ENCODE peak calls at places on chromosomes 11 and 22, in four cellular contexts. O, A, X and M are unnamed samples.

GRCh38 chr22:43859621-43860020 is 2.7 kb downstream of the SULT4A1 start:
- DNase-seq in O (no peak), A (no peak), X (no peak), M (no peak)

GRCh38 chr11:69654001-69654659 is 13.2 kb downstream of the CCND1 start:
- DNase-seq in X (no peak), O (no peak), A (no peak), M (no peak)

GRCh38 chr11:69359735-69360470 is 65.9 kb downstream of the MYEOV start:
- DNase-seq in O (peak; percentile 52), A (no peak), X (no peak), M (no peak)

GRCh38 chr11:12404461-12404860 is 27.1 kb downstream of the PARVA start:
- DNase-seq in O (no peak), A (peak; percentile 45), X (no peak), M (no peak)

GRCh38 chr22:32557424-32557823 is 82.8 kb downstream of the FBXO7 start:
- DNase-seq in A (no peak), X (no peak), O (no peak), M (no peak)

GRCh38 chr22:48112687-48113521 is 1350.5 kb downstream of the TBC1D22A start:
- DNase-seq in X (no peak), O (no peak), A (no peak), M (no peak)

GRCh38 chr11:77127969-77128691 is at the start of gene MYO7A:
- DNase-seq in X (no peak), A (peak; percentile 81), O (no peak), M (peak; percentile 92)

GRCh38 chr11:3104961-3105790 is 48.0 kb upstream of the CARS1 start:
- DNase-seq in A (peak; percentile 23), O (no peak), X (no peak), M (no peak)

GRCh38 chr11:46404476-46405017 is 13.0 kb upstream of the CHRM4 start:
- DNase-seq in X (no peak), O (peak; percentile 41), A (no peak), M (no peak)

GRCh38 chr11:56819916-56820315 is 71.4 kb upstream of the OR9G4 start:
- DNase-seq in A (no peak), X (no peak), O (peak; percentile 17), M (no peak)

GRCh38 chr11:120135838-120136237 is 2.1 kb downstream of the TRIM29 start:
- DNase-seq in A (no peak), X (peak; percentile 4), O (no peak), M (no peak)

GRCh38 chr11:86129775-86130540 is 61.1 kb upstream of the PICALM start:
- DNase-seq in A (no peak), O (no peak), X (no peak), M (no peak)

GRCh38 chr11:48012051-48012391 is 31.7 kb downstream of the PTPRJ start:
- DNase-seq in A (no peak), X (no peak), O (no peak), M (no peak)

DNA sequence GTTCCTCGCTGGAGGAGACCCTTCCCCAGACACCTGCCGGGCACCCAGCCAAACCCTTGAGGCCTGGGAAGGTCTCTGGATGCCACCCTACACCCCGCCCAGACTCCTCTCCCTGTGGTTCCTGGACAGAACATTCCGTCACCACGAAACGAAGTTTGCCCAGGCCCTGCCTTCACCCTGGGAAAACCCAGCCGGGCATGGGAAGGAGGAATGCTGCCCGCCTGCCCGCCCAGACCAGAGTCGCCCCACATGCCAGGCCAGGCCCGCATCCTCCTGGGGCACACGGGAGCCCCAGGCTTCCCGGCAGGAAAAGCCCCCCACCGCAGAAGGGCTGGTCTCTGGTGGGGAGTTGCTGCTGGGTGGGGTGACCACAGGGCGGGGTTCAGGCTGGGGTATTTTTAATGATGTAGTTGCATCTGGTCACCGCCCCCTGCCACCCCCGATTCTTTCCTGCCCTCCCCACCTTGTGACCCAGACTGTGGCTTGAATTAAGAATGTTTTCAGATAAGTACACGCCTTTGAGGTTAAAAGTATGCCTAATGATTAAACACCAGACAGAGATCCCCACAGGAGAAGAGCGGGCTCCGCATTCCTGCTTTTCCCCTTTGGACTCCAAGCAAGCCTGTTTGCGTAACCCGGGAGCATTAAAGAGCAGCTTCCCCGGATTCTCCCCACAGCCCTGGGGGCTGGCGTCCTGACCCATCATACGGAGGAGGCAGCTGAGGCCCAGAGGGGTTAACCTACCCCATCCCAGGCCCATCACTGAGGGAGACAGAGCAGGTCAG is 44.6 kb upstream of the PPARA start:
- DNase-seq in A (peak; percentile 57), X (no peak), O (peak; percentile 93), M (no peak)
- H3K4me1 ChIP-seq in A (peaks cover 97% of the 10 kb centered on the region), X (no peaks in the 10 kb centered on the region), O (peaks cover 67% of the 10 kb centered on the region), M (peaks cover 12% of the 10 kb centered on the region)

DNA sequence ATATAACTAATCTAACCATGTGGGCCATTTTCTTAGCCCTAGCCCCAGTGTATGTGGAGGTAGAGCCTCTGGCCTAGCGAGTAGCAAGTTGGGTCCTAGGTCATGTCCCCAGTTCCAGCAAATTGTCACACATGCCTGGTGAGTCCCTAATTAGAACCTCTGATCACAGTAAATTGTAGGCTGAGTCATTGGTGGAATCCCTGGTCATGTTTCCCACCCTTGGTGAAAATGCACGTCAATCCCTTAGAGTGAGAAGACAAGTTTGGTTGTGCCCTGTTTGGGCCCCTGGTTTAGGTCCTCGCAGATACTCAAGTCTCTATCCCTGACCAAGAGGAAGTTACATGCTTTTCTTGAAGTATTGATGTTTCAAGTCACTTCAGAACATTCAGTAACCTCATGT is 46.7 kb downstream of the ATM start:
- DNase-seq in O (no peak), X (no peak), A (no peak), M (no peak)
- H3K27ac ChIP-seq in O (no peak overlapping the region), X (no peak overlapping the region), A (no peak overlapping the region), M (no peak overlapping the region)

GRCh38 chr22:50148166-50148500 is 22.4 kb upstream of the PANX2 start:
- DNase-seq in A (no peak), O (no peak), X (no peak), M (no peak)

GRCh38 chr22:50148991-50149721 is 21.4 kb upstream of the PANX2 start:
- DNase-seq in X (no peak), A (peak; percentile 64), O (peak; percentile 44), M (peak; percentile 65)

GRCh38 chr22:50153056-50153755 is 17.3 kb upstream of the PANX2 start:
- DNase-seq in O (no peak), A (no peak), X (no peak), M (no peak)

GRCh38 chr22:50151571-50152537 is 18.7 kb upstream of the PANX2 start:
- DNase-seq in O (no peak), A (no peak), X (no peak), M (no peak)

DNA sequence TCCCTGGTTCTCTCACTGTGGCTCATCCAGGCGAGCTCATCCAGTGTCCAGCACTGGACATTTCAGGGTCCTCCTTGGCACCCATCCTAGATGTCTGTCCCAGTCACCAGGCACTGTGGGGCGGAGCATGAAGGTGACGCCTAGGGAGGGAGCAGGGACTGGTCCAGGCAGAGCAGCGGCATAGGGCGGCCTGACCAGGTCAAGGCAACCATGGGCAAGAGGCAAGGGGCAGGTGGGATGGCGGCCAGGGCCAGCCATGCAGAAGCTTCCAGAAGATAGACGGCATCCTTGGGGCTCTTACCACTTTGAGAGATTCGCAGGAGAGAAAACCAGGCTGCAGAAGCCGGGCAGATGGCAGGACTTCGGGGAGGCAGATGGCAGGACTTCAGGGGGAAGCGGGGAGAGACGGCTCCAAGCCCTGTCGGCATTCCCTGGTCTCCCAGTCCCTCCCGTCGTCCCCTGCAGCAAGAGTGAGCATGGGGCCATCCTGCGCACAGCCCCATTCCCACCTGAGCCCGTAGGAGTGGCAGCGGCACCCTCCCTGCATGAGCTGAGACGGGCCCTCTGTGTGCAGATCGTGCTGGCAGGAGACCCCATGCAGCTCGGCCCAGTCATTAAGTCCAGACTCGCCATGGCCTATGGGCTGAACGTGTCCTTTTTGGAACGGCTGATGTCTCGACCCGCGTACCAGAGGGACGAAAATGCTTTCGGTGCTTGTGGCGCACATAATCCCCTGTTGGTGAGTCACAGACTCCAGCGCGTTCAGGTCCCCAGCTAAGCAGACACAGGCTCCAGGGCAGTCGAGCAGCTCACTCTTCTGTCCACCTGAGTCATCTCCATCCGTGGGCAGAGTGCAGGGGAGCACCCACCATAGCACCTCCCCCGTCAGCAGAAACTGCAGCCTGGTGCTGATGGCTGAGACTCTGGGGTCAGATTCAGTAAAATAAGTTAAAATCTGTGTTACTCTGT is 20.1 kb upstream of the PANX2 start:
- DNase-seq in O (peak; percentile 38), A (no peak), X (no peak), M (no peak)
- H3K4me1 ChIP-seq in O (no peaks in the 10 kb centered on the region), A (no peaks in the 10 kb centered on the region), X (no peaks in the 10 kb centered on the region), M (no peaks in the 10 kb centered on the region)

GRCh38 chr22:40367342-40367741 is 3.1 kb upstream of the SGSM3 start:
- DNase-seq in A (no peak), X (no peak), O (no peak), M (no peak)
- H3K27ac ChIP-seq in A (no peak overlapping the region), X (no peak overlapping the region), O (no peak overlapping the region), M (no peak overlapping the region)

DNA sequence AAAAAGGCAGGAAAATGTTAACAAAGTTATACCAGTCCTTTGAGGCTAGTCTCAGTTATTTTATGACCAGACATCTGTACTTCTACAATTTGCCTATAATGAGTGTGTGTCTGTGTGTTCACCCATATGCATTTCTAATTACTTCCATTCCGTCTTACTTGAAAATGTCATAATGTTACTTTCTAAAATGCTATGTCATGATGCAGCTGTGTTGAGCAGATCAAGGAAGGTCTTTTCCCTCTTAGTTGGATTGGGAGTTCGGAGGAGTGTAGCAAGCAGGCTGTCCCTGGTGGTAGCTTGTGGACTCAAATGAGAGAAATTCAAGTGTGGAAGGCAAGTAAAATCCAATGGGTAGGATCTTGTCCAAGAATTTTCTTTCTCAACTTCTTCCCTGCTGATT is 3.0 kb downstream of the SNX19 start:
- DNase-seq in O (no peak), X (no peak), A (no peak), M (no peak)
- H3K4me1 ChIP-seq in O (peaks cover 19% of the 10 kb centered on the region), X (no peaks in the 10 kb centered on the region), A (peaks cover 26% of the 10 kb centered on the region), M (peaks cover 4% of the 10 kb centered on the region)

GRCh38 chr22:42303304-42304020 is 33.0 kb upstream of the TCF20 start:
- DNase-seq in X (no peak), O (no peak), A (no peak), M (no peak)

GRCh38 chr22:42299586-42300285 is 29.3 kb upstream of the TCF20 start:
- DNase-seq in A (no peak), O (no peak), X (no peak), M (peak; percentile 39)

GRCh38 chr22:42300286-42301071 is 30.0 kb upstream of the TCF20 start:
- DNase-seq in A (no peak), O (no peak), X (no peak), M (no peak)

GRCh38 chr22:42301742-42302102 is 31.3 kb upstream of the TCF20 start:
- DNase-seq in X (no peak), O (no peak), A (no peak), M (no peak)

DNA sequence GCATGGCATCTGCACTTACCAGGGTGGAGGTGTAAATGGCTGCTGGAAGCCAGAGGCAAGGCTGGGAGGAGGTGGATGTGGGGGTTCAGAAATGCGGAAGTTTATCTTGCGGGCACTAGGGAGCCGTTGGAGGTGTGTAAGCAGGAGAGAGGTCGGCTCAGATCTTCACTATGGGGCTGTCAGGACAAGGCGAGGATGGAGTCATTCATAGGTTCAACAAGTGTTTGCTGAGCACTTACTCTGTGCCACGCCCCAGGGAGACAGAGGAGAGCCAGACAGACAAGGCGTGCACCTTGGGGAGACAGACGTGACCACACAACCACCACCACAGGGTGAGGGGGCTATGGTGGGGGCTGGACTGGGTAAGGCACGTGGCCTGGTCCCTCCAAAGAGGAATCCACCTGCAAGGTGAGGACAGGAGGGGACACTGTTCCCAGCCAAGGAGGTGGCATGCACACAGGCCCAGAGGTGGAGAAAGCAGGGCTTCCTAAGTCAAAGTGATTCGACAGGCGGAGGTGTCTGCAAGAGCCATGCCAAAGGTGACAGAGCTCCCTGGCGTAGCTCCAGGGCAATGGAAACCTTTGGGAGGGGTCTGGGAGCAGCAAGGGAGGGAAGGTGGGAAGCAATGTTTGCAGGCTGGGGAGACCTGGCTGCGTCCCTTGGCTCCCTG is 30.8 kb upstream of the TCF20 start:
- DNase-seq in X (no peak), A (no peak), O (no peak), M (no peak)
- H3K27ac ChIP-seq in X (no peak overlapping the region), A (no peak overlapping the region), O (no peak overlapping the region), M (no peak overlapping the region)